ENCODE peak calls at places on chromosome 1, in seven cellular contexts. T, E, N, K, G, R and B are unnamed samples.

GRCh38 chr1:44038876-44039657 is 7.8 kb upstream of the SLC6A9 start:
- DNase-seq in T (peak; percentile 55), E (no peak), N (no peak), K (peak; percentile 39), G (peak; percentile 50), R (no peak), B (no peak)

GRCh38 chr1:227945891-227946623 is 1.7 kb downstream of the WNT9A start:
- DNase-seq in T (peak; percentile 41), E (peak; percentile 66), N (peak; percentile 84), K (peak; percentile 51), G (peak; percentile 44), R (peak; percentile 87), B (peak; percentile 14)

GRCh38 chr1:21801100-21801499 is 11.0 kb upstream of the LDLRAD2 start:
- DNase-seq in T (no peak), E (no peak), N (peak; percentile 76), K (peak; percentile 71), G (peak; percentile 31), R (no peak), B (no peak)

GRCh38 chr1:24605534-24606295 is 37.4 kb upstream of the SRRM1 start:
- DNase-seq in T (no peak), E (no peak), N (no peak), K (no peak), G (no peak), R (no peak), B (no peak)

GRCh38 chr1:84406209-84406917 is 8.1 kb downstream of the DNASE2B start:
- DNase-seq in T (peak; percentile 54), E (no peak), N (peak; percentile 59), K (peak; percentile 46), G (peak; percentile 37), R (no peak), B (no peak)

GRCh38 chr1:32798679-32799416 is 18.3 kb downstream of the YARS1 start:
- DNase-seq in T (no peak), E (no peak), N (no peak), K (no peak), G (peak; percentile 16), R (no peak), B (no peak)

GRCh38 chr1:217253985-217254384 is 376.9 kb downstream of the GPATCH2 start:
- DNase-seq in T (no peak), E (no peak), N (peak; percentile 17), K (no peak), G (no peak), R (no peak), B (no peak)

GRCh38 chr1:39348278-39348677 is 143.2 kb upstream of the BMP8A start:
- DNase-seq in T (no peak), E (no peak), N (no peak), K (no peak), G (no peak), R (no peak), B (no peak)

GRCh38 chr1:202599669-202600431 is 110.4 kb downstream of the SYT2 start:
- DNase-seq in T (peak; percentile 88), E (peak; percentile 64), N (peak; percentile 88), K (peak; percentile 84), G (peak; percentile 90), R (peak; percentile 79), B (no peak)

GRCh38 chr1:178490136-178490535 is 6.6 kb downstream of the CLEC20A start:
- DNase-seq in T (no peak), E (no peak), N (no peak), K (no peak), G (no peak), R (no peak), B (no peak)

GRCh38 chr1:20733361-20733975 is 965 bp upstream of the SH2D5 start:
- DNase-seq in T (no peak), E (no peak), N (no peak), K (no peak), G (no peak), R (no peak), B (no peak)

DNA sequence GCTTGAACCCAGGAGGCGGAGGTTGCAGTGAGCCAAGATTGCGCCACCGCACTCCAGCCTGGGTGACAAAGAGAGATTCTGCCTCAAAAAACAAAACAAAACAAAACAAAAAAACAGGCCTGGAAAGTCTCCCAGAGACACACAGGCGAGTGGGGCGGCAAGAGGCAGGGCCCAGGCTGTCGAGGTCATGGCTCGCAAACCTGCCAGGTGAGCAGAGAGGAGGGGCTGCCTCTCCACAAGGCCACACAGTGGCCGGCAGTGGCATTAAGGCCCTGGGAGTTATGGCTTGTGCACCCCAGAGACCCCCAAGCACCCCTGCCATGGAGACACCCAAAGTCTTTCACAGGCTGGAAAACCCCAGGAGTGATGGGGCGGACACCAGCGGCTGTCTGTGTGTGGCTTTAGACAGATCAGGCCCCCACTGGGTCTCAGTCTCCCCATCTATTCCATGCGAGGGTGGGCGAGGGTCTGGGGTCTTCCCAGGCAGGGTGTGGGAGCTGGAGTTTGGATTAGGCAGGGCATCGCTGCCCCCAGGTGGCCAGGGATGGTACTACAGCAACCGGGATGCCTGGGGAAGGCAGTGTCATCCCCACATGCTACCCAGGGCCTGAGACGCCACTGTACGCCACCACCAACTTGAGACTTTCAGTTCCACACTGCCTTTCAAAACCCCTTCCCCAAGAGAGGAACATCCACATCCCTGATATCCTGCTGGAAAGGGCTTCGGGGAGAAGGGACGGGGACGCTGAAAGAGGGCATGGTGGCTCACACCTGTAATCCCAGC is 7.3 kb upstream of the CTRC start:
- DNase-seq in T (peak; percentile 46), E (peak; percentile 30), N (peak; percentile 54), K (peak; percentile 36), G (peak; percentile 54), R (peak; percentile 83), B (peak; percentile 78)
- TF ChIP-seq CTCF in T (peak; percentile 92), E (peak; percentile 96), N (peak; percentile 90), K (peak; percentile 90), G (peak; percentile 93), R (peak; percentile 98), B (peak; percentile 71)

GRCh38 chr1:86650065-86650464 is 54.3 kb upstream of the SH3GLB1 start:
- DNase-seq in T (no peak), E (no peak), N (peak; percentile 48), K (no peak), G (no peak), R (no peak), B (no peak)
- TF ChIP-seq CTCF in T (no peak), E (no peak), N (no peak), K (no peak), G (no peak), R (no peak), B (no peak)

DNA sequence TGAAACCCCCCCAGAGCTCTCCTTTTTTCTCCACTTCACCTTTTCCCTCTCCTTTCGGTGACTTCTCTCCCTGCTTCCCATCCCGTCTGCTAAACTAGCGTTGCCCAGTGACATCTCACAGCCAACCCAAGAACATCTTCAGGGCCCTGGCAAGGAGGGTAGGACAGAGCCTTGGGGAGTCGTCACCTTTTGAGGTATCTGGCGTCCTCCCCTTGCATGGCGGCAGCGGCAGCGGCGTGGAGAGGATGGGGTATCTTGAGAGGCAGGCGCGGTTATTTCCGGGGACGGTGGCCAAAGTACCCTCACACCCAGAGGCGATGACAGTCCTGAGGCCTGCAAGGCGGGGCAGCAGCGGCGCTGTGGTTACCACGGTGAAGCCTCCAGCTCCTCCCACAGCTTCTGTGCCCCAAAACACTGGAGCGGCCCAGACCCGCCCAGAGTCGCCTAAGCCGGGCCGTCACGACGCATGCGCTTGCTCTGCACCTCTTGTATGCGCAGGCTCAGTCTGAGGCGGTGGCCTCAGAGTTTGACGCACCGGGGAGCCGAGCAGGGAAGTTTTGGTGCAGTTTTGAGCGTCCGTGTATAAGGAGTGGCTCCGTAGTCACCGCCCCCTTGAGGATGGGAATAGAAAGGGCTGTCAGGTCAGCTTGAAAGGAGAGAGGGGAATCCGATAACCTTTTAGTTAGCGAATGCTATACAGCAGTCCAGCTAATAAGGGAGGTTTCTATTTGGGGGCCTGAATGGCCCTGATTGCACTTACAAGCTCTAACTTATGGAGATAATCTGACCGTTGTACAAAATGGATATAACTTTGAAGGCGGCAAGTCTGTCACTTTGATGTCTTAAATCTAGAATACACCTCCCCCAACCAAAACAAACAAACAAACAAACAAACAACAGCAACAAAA is at the start of gene KIFAP3:
- DNase-seq in T (peak; percentile 98), E (peak; percentile 100), N (peak; percentile 99), K (peak; percentile 96), G (peak; percentile 98), R (peak; percentile 99), B (peak; percentile 89)
- TF ChIP-seq CTCF in T (peak; percentile 61), E (peak; percentile 66), N (peak; percentile 77), K (peak; percentile 52), G (peak; percentile 73), R (peak; percentile 50), B (no peak)

GRCh38 chr1:218281285-218281684 is 3.8 kb upstream of the RRP15 start:
- DNase-seq in T (no peak), E (peak; percentile 35), N (no peak), K (no peak), G (no peak), R (no peak), B (no peak)
- TF ChIP-seq CTCF in T (no peak), E (peak; percentile 32), N (no peak), K (no peak), G (no peak), R (no peak), B (no peak)

DNA sequence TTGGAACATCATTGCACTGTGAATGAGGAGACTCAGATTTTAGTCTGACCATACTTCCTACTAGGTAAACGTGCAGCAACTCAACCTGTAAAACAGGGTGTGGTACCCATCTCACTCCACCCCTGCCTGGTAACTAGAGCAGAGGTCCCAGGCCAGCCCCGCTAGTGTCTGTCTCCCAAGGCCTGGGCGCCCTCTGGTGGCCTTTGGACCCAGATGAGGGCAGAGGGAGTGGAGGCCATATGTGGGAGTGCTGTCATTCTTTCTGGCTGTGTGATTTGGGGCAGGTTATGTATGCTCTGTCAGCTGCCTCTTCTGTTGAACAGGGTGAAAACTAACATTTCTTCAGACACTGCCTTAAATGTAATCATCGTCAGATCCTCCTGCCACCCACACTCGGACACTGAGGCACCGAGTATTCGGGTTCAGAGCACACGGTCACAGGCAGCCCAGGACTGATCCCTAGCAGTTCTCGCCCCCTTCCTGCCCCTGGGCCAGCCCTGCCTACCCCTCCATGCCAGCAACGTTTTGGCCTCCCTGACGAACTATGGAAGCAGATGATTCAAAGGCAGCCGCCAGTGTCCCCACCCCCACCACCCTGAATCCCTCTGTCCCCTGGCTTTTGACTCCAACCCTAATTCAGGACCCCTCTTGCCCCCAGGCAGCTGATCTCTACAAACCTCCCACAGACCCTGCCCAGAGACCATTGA is 76.0 kb downstream of the CD247 start:
- DNase-seq in T (peak; percentile 78), E (peak; percentile 93), N (peak; percentile 87), K (peak; percentile 55), G (peak; percentile 78), R (peak; percentile 93), B (peak; percentile 75)
- TF ChIP-seq CTCF in T (peak; percentile 89), E (peak; percentile 99), N (peak; percentile 90), K (peak; percentile 86), G (peak; percentile 93), R (peak; percentile 92), B (no peak)

GRCh38 chr1:184380468-184380867 is 6.4 kb upstream of the C1orf21 start:
- DNase-seq in T (no peak), E (peak; percentile 61), N (no peak), K (no peak), G (no peak), R (no peak), B (no peak)

GRCh38 chr1:184383772-184384323 is 3.0 kb upstream of the C1orf21 start:
- DNase-seq in T (no peak), E (no peak), N (no peak), K (no peak), G (no peak), R (no peak), B (no peak)

GRCh38 chr1:184376359-184376758 is 10.5 kb upstream of the C1orf21 start:
- DNase-seq in T (no peak), E (no peak), N (no peak), K (no peak), G (no peak), R (no peak), B (no peak)

GRCh38 chr1:184379111-184379752 is 7.6 kb upstream of the C1orf21 start:
- DNase-seq in T (no peak), E (no peak), N (peak; percentile 29), K (no peak), G (no peak), R (no peak), B (no peak)
- TF ChIP-seq CTCF in T (peak; percentile 22), E (no peak), N (peak; percentile 26), K (no peak), G (peak; percentile 38), R (peak; percentile 23), B (no peak)

GRCh38 chr1:72284398-72285073 is 2.2 kb upstream of the NEGR1 start:
- DNase-seq in T (peak; percentile 90), E (peak; percentile 79), N (peak; percentile 91), K (peak; percentile 96), G (peak; percentile 92), R (peak; percentile 64), B (peak; percentile 13)
- TF ChIP-seq CTCF in T (peak; percentile 12), E (no peak), N (no peak), K (peak; percentile 35), G (peak; percentile 36), R (no peak), B (no peak)